ENCODE peak calls at places on chromosome 13, in seven cellular contexts. Z is neural crest cell, K is neural progenitor cell, N is GM23338, L is psoas muscle, V is AG04450, G is mesothelial cell of epicardium. B is an unnamed sample.

GRCh38 chr13:37074703-37075102 is 15.2 kb upstream of the SUPT20H start:
- DNase-seq in Z (no peak), K (peak; percentile 24), N (peak; percentile 48), L (no peak), V (no peak), G (no peak), B (no peak)

GRCh38 chr13:109910131-109910530 is 123.7 kb upstream of the IRS2 start:
- DNase-seq in Z (no peak), K (no peak), N (no peak), L (no peak), V (no peak), G (no peak), B (no peak)

GRCh38 chr13:25819856-25820530 is 231.8 kb downstream of the SHISA2 start:
- DNase-seq in Z (no peak), K (no peak), N (peak; percentile 8), L (no peak), V (no peak), G (no peak), B (no peak)

GRCh38 chr13:36288794-36289391 is 8.7 kb downstream of the CCDC169 start:
- DNase-seq in Z (no peak), K (peak; percentile 25), N (peak; percentile 64), L (no peak), V (no peak), G (no peak), B (no peak)

GRCh38 chr13:20043207-20043925 is 84.8 kb downstream of the ZMYM2 start:
- DNase-seq in Z (no peak), K (no peak), N (no peak), L (no peak), V (no peak), G (no peak), B (no peak)

GRCh38 chr13:59677966-59678814 is 485.5 kb downstream of the DIAPH3 start:
- DNase-seq in Z (no peak), K (peak; percentile 65), N (peak; percentile 78), L (no peak), V (peak; percentile 43), G (no peak), B (no peak)

GRCh38 chr13:29924482-29924884 is 74.1 kb upstream of the UBL3 start:
- DNase-seq in Z (no peak), K (no peak), N (no peak), L (no peak), V (no peak), G (no peak), B (no peak)

GRCh38 chr13:114100446-114101320 is 31.7 kb downstream of the RASA3 start:
- DNase-seq in Z (no peak), K (no peak), N (no peak), L (peak; percentile 63), V (no peak), G (no peak), B (no peak)

GRCh38 chr13:93559718-93560117 is 333.1 kb downstream of the GPC6 start:
- DNase-seq in Z (no peak), K (no peak), N (no peak), L (no peak), V (peak; percentile 33), G (no peak), B (no peak)

GRCh38 chr13:78589206-78589605 is 14.1 kb downstream of the POU4F1 start:
- DNase-seq in Z (peak; percentile 71), K (peak; percentile 90), N (peak; percentile 94), L (no peak), V (no peak), G (no peak), B (no peak)

GRCh38 chr13:100710176-100710575 is 35.6 kb upstream of the TMTC4 start:
- DNase-seq in Z (no peak), K (no peak), N (no peak), L (no peak), V (no peak), G (no peak), B (no peak)

GRCh38 chr13:27678306-27679040 is 56.8 kb downstream of the POLR1D start:
- DNase-seq in Z (no peak), K (no peak), N (peak; percentile 26), L (no peak), V (no peak), G (no peak), B (no peak)

GRCh38 chr13:59409651-59410200 is 754.0 kb downstream of the DIAPH3 start:
- DNase-seq in Z (no peak), K (peak; percentile 82), N (peak; percentile 86), L (no peak), V (no peak), G (no peak), B (no peak)

GRCh38 chr13:42394361-42395065 is 122.6 kb downstream of the AKAP11 start:
- DNase-seq in Z (no peak), K (no peak), N (no peak), L (no peak), V (no peak), G (no peak), B (no peak)

GRCh38 chr13:20258963-20259288 is 26.8 kb upstream of the GJB6 start:
- DNase-seq in Z (no peak), K (no peak), N (no peak), L (no peak), V (no peak), G (no peak), B (no peak)

GRCh38 chr13:111460548-111461444 is 140.4 kb downstream of the TEX29 start:
- DNase-seq in Z (peak; percentile 45), K (peak; percentile 80), N (peak; percentile 76), L (no peak), V (peak; percentile 24), G (no peak), B (peak; percentile 70)
- TF ChIP-seq CTCF in Z (peak; percentile 61), K (peak; percentile 63), N (peak; percentile 47), L (peak; percentile 38), V (peak; percentile 58), G (no peak), B (peak; percentile 69)

GRCh38 chr13:51297556-51297955 is 41.9 kb upstream of the SERPINE3 start:
- DNase-seq in Z (no peak), K (no peak), N (no peak), L (no peak), V (no peak), G (no peak), B (no peak)
- TF ChIP-seq CTCF in Z (no peak), K (no peak), N (peak; percentile 19), L (no peak), V (no peak), G (no peak), B (no peak)

GRCh38 chr13:98775386-98775785 is 22.9 kb upstream of the SLC15A1 start:
- DNase-seq in Z (no peak), K (no peak), N (no peak), L (no peak), V (no peak), G (no peak), B (no peak)
- TF ChIP-seq CTCF in Z (no peak), K (no peak), N (no peak), L (no peak), V (no peak), G (no peak), B (no peak)

GRCh38 chr13:65990684-65991083 is 1239.5 kb downstream of the PCDH9 start:
- DNase-seq in Z (no peak), K (no peak), N (peak; percentile 23), L (no peak), V (no peak), G (no peak), B (no peak)

DNA sequence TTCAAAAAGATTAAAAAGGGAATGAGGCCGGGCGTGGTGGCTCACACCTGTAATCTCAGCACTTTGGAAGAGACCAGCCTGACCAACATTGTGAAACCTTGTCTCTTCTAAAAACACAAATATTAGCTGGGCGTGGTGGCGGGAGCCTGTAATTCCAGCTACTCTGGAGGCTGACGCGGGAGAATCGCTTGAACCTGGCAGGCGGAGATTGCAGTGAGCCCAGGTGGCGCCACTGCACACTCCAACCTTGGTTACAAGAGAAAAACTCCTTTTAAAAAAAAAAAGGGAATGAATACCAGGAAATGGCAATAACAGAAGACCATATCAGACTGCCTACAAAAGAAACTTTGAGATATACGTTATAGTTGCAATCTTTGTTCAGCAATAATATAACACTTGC is 1244.5 kb downstream of the PCDH9 start:
- DNase-seq in Z (no peak), K (peak; percentile 39), N (peak; percentile 60), L (no peak), V (no peak), G (no peak), B (no peak)
- TF ChIP-seq CTCF in Z (no peak), K (peak; percentile 50), N (peak; percentile 64), L (no peak), V (no peak), G (no peak), B (peak; percentile 26)

GRCh38 chr13:73060251-73061160 is 1.7 kb downstream of the KLF5 start:
- DNase-seq in Z (no peak), K (peak; percentile 37), N (no peak), L (peak; percentile 61), V (peak; percentile 50), G (no peak), B (no peak)

GRCh38 chr13:73058432-73058740 is 419 bp upstream of the KLF5 start:
- DNase-seq in Z (no peak), K (no peak), N (no peak), L (no peak), V (no peak), G (no peak), B (no peak)

GRCh38 chr13:73061478-73062275 is 2.9 kb downstream of the KLF5 start:
- DNase-seq in Z (no peak), K (no peak), N (peak; percentile 22), L (no peak), V (no peak), G (no peak), B (no peak)

GRCh38 chr13:73058741-73059459 is at the start of gene KLF5:
- DNase-seq in Z (peak; percentile 91), K (peak; percentile 98), N (peak; percentile 97), L (peak; percentile 98), V (peak; percentile 77), G (peak; percentile 95), B (peak; percentile 99)

DNA sequence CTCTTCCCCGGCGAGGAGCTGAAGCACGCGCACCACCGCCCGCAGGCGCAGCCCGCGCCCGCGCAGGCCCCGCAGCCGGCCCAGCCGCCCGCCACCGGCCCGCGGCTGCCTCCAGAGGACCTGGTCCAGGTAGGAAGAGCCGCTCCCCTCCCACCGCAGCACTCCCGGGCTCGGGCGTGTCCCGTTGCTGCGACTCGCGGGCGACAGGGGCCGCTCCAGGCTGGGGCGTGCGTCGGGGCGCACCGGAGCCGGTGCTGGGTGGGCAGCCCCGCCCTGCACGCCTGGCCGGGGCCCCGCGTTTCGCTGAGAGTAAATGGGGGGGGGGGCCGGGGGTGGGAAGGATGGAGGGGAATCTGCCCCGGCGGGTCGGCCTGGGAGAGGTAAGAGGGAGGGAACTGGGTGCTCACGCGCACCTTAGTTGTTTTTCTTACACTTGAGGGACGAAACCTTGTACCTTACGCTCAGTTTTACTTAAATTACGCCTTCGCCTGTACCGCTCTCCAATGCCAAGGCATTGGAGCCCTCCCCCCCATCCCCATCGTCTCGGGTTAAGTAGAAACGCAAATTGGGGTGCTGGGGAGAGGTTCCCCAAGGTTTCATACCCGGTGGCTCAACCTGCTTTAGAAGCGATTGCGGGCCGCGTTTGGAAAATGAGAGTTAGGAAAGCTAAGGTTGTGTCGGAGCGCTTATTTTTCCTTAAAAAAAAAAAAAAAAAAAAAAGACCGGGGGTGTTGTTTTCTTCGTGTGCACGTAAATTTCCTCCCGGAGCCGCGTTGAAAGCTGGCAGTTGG is 850 bp downstream of the KLF5 start:
- DNase-seq in Z (peak; percentile 31), K (peak; percentile 87), N (peak; percentile 80), L (peak; percentile 85), V (no peak), G (peak; percentile 53), B (no peak)
- TF ChIP-seq CTCF in Z (no peak), K (peak; percentile 40), N (no peak), L (peak; percentile 22), V (no peak), G (no peak), B (peak; percentile 29)